ENCODE peak calls at places on chromosomes 6 and 20, in six cellular contexts. G, U, A, Z, Y and Q are unnamed samples.

GRCh38 chr6:106356382-106356781 is 4.1 kb upstream of the CRYBG1 start:
- DNase-seq in G (no peak), U (no peak), A (no peak), Z (no peak), Y (no peak), Q (no peak)

GRCh38 chr20:10611357-10611756 is 62.4 kb downstream of the JAG1 start:
- DNase-seq in G (no peak), U (no peak), A (peak; percentile 38), Z (no peak), Y (peak; percentile 13), Q (no peak)

GRCh38 chr6:34331361-34332050 is 61.0 kb downstream of the NUDT3 start:
- DNase-seq in G (no peak), U (no peak), A (no peak), Z (no peak), Y (no peak), Q (no peak)

GRCh38 chr6:116309657-116310056 is 29.9 kb upstream of the TSPYL1 start:
- DNase-seq in G (no peak), U (no peak), A (no peak), Z (no peak), Y (no peak), Q (no peak)

GRCh38 chr6:139369568-139370046 is 4.8 kb downstream of the CITED2 start:
- DNase-seq in G (no peak), U (no peak), A (peak; percentile 54), Z (no peak), Y (no peak), Q (no peak)

GRCh38 chr20:63698739-63699465 is 2.5 kb downstream of the TNFRSF6B start:
- DNase-seq in G (no peak), U (peak; percentile 67), A (peak; percentile 58), Z (peak; percentile 30), Y (peak; percentile 54), Q (no peak)

GRCh38 chr6:88492824-88493223 is 326.7 kb upstream of the CNR1 start:
- DNase-seq in G (no peak), U (peak; percentile 22), A (peak; percentile 19), Z (no peak), Y (peak; percentile 25), Q (peak; percentile 28)

GRCh38 chr6:50992232-50992631 is 173.6 kb downstream of the TFAP2B start:
- DNase-seq in G (no peak), U (no peak), A (no peak), Z (no peak), Y (no peak), Q (no peak)

GRCh38 chr6:37182736-37183590 is 13.0 kb downstream of the PIM1 start:
- DNase-seq in G (no peak), U (no peak), A (no peak), Z (peak; percentile 32), Y (peak; percentile 65), Q (no peak)

GRCh38 chr20:61253640-61254511 is 1.8 kb downstream of the CDH4 start:
- DNase-seq in G (no peak), U (no peak), A (peak; percentile 63), Z (no peak), Y (no peak), Q (no peak)

GRCh38 chr6:75124085-75124484 is 81.8 kb downstream of the COL12A1 start:
- DNase-seq in G (no peak), U (no peak), A (no peak), Z (no peak), Y (no peak), Q (no peak)

DNA sequence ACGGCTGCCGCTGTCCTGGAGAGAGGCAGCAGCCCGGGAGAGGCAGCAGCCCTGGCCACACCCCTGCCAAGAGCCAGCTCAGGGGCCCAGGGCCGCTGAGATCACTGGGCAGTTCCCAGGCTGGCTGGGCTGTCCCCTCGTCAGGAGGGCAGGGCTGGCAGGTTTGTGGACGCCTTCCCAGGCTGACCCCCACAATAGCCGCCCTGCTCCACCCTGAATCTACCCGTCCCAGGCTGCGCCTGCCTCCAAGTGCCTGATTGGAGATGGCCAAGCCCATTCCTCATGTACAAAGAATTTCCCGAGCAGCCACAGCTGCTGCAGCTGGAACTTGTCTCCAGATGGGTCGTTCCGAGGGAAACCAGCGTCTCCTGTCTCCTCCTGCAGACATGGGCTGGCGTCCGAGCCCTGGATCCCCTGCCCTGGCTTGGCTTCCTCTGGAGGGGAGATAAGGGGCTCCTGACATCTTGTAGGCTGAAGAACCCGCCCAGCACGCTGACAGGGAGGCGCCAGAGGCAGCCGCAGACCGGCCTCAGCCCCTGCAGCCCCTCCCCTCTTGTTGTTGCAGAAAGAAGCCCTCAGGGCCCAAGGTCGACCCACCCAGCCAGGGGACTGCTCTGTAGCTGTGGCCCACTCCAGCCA is 9.4 kb upstream of the GATA5 start:
- DNase-seq in G (no peak), U (no peak), A (no peak), Z (no peak), Y (peak; percentile 64), Q (no peak)
- TF ChIP-seq JUND in G (no peak), U (no peak), A (no peak), Z (no peak), Y (no peak), Q (no peak)

GRCh38 chr20:51438136-51438535 is 104.4 kb downstream of the NFATC2 start:
- DNase-seq in G (no peak), U (no peak), A (no peak), Z (no peak), Y (no peak), Q (no peak)

GRCh38 chr20:51440589-51440988 is 101.9 kb downstream of the NFATC2 start:
- DNase-seq in G (no peak), U (no peak), A (no peak), Z (no peak), Y (no peak), Q (no peak)

GRCh38 chr20:51439160-51439689 is 103.3 kb downstream of the NFATC2 start:
- DNase-seq in G (no peak), U (no peak), A (no peak), Z (no peak), Y (no peak), Q (no peak)

GRCh38 chr20:51434556-51435256 is 107.8 kb downstream of the NFATC2 start:
- DNase-seq in G (no peak), U (peak; percentile 54), A (no peak), Z (no peak), Y (no peak), Q (no peak)

GRCh38 chr20:51437182-51437923 is 105.2 kb downstream of the NFATC2 start:
- DNase-seq in G (no peak), U (no peak), A (no peak), Z (no peak), Y (no peak), Q (no peak)
- TF ChIP-seq JUND in G (no peak), U (no peak), A (no peak), Z (no peak), Y (peak; percentile 43), Q (no peak)

GRCh38 chr6:26187981-26188635 is 100.9 kb downstream of the HFE start:
- DNase-seq in G (no peak), U (peak; percentile 39), A (no peak), Z (no peak), Y (peak; percentile 49), Q (peak; percentile 81)
- TF ChIP-seq JUND in G (no peak), U (no peak), A (no peak), Z (no peak), Y (peak; percentile 64), Q (no peak)

GRCh38 chr20:3177746-3178477 is 4.6 kb upstream of the LZTS3 start:
- DNase-seq in G (no peak), U (no peak), A (no peak), Z (no peak), Y (no peak), Q (no peak)
- TF ChIP-seq JUND in G (no peak), U (no peak), A (no peak), Z (no peak), Y (no peak), Q (no peak)